ENCODE peak calls at places on chromosomes 7 and 10, in seven cellular contexts. L, Q, T, R, X, I and V are unnamed samples.

GRCh38 chr7:133246558-133246957 is 6.3 kb upstream of the EXOC4 start:
- DNase-seq in L (no peak), Q (no peak), T (no peak), R (no peak), X (no peak), I (no peak), V (no peak)

GRCh38 chr7:101618916-101619315 is 10.2 kb downstream of the MYL10 start:
- DNase-seq in L (no peak), Q (no peak), T (no peak), R (no peak), X (no peak), I (no peak), V (peak)

GRCh38 chr10:128722947-128723346 is 596.7 kb upstream of the MKI67 start:
- DNase-seq in L (no peak), Q (no peak), T (no peak), R (no peak), X (no peak), I (no peak), V (no peak)

GRCh38 chr10:13674645-13675588 is 88.2 kb downstream of the PRPF18 start:
- DNase-seq in L (no peak), Q (no peak), T (no peak), R (no peak), X (no peak), I (no peak), V (no peak)

GRCh38 chr7:2471022-2471329 is 5.2 kb downstream of the GRIFIN start:
- DNase-seq in L (no peak), Q (no peak), T (no peak), R (no peak), X (no peak), I (peak), V (peak)

GRCh38 chr7:1579481-1580421 is 9.9 kb upstream of the PSMG3 start:
- DNase-seq in L (peak), Q (peak), T (no peak), R (peak), X (peak), I (no peak), V (peak)

GRCh38 chr10:69962746-69963135 is 89.9 kb upstream of the MACROH2A2 start:
- DNase-seq in L (no peak), Q (no peak), T (no peak), R (no peak), X (no peak), I (no peak), V (no peak)

GRCh38 chr7:150524018-150524417 is 9.3 kb downstream of the GIMAP7 start:
- DNase-seq in L (no peak), Q (no peak), T (no peak), R (no peak), X (no peak), I (no peak), V (no peak)

GRCh38 chr7:30312186-30312585 is 27.8 kb downstream of the ZNRF2 start:
- DNase-seq in L (no peak), Q (no peak), T (no peak), R (no peak), X (no peak), I (peak), V (no peak)